ENCODE peak calls at places on chromosomes 7 and 10, in nine cellular contexts. One of them, this sample, is unnamed.

GRCh38 chr7:10412426-10413019 is 561.1 kb upstream of the PHF14 start:
- DNase-seq in ascending aorta: no peak
- DNase-seq in tibial artery: no peak
- DNase-seq in right lobe of liver: no peak
- DNase-seq in lower lobe of right lung: no peak
- DNase-seq in PC-9: no peak
- DNase-seq in IMR-90: peak; percentile 1
- DNase-seq in CD8-positive, alpha-beta memory T cell: no peak
- DNase-seq in fibroblast of lung: peak; percentile 65
- DNase-seq in this sample: no peak

GRCh38 chr10:125217986-125218675 is 57.8 kb upstream of the CTBP2 start:
- DNase-seq in right lobe of liver: no peak
- DNase-seq in PC-9: peak; percentile 8
- DNase-seq in lower lobe of right lung: no peak
- DNase-seq in fibroblast of lung: no peak
- DNase-seq in tibial artery: no peak
- DNase-seq in IMR-90: peak; percentile 31
- DNase-seq in ascending aorta: no peak
- DNase-seq in CD8-positive, alpha-beta memory T cell: no peak
- DNase-seq in this sample: no peak

GRCh38 chr10:27529010-27529783 is 25.1 kb downstream of the RAB18 start:
- DNase-seq in lower lobe of right lung: no peak
- DNase-seq in ascending aorta: no peak
- DNase-seq in fibroblast of lung: peak; percentile 29
- DNase-seq in tibial artery: no peak
- DNase-seq in PC-9: no peak
- DNase-seq in IMR-90: peak; percentile 31
- DNase-seq in right lobe of liver: no peak
- DNase-seq in CD8-positive, alpha-beta memory T cell: no peak
- DNase-seq in this sample: no peak

GRCh38 chr7:341841-342638 is 52.1 kb downstream of the FOXL3 start:
- DNase-seq in right lobe of liver: peak; percentile 97
- DNase-seq in fibroblast of lung: no peak
- DNase-seq in PC-9: no peak
- DNase-seq in CD8-positive, alpha-beta memory T cell: no peak
- DNase-seq in ascending aorta: peak; percentile 33
- DNase-seq in lower lobe of right lung: no peak
- DNase-seq in IMR-90: no peak
- DNase-seq in tibial artery: no peak
- DNase-seq in this sample: no peak

GRCh38 chr10:92894081-92894480 is 45.8 kb downstream of the EXOC6 start:
- DNase-seq in fibroblast of lung: no peak
- DNase-seq in PC-9: no peak
- DNase-seq in ascending aorta: no peak
- DNase-seq in CD8-positive, alpha-beta memory T cell: no peak
- DNase-seq in right lobe of liver: no peak
- DNase-seq in tibial artery: no peak
- DNase-seq in IMR-90: no peak
- DNase-seq in lower lobe of right lung: no peak
- DNase-seq in this sample: no peak

GRCh38 chr10:72241853-72242252 is 25.8 kb upstream of the ASCC1 start:
- DNase-seq in PC-9: no peak
- DNase-seq in IMR-90: no peak
- DNase-seq in fibroblast of lung: no peak
- DNase-seq in ascending aorta: no peak
- DNase-seq in right lobe of liver: peak; percentile 27
- DNase-seq in lower lobe of right lung: no peak
- DNase-seq in CD8-positive, alpha-beta memory T cell: no peak
- DNase-seq in tibial artery: no peak
- DNase-seq in this sample: no peak

GRCh38 chr7:120302190-120302589 is 29.2 kb downstream of the KCND2 start:
- DNase-seq in fibroblast of lung: no peak
- DNase-seq in lower lobe of right lung: no peak
- DNase-seq in tibial artery: no peak
- DNase-seq in IMR-90: no peak
- DNase-seq in right lobe of liver: no peak
- DNase-seq in ascending aorta: no peak
- DNase-seq in CD8-positive, alpha-beta memory T cell: no peak
- DNase-seq in PC-9: no peak
- DNase-seq in this sample: no peak

GRCh38 chr10:35334297-35334696 is 2.0 kb upstream of the CCNY start:
- DNase-seq in ascending aorta: no peak
- DNase-seq in IMR-90: no peak
- DNase-seq in lower lobe of right lung: no peak
- DNase-seq in right lobe of liver: no peak
- DNase-seq in PC-9: no peak
- DNase-seq in fibroblast of lung: no peak
- DNase-seq in tibial artery: no peak
- DNase-seq in CD8-positive, alpha-beta memory T cell: no peak
- DNase-seq in this sample: no peak

GRCh38 chr7:120395526-120396019 is 122.6 kb downstream of the KCND2 start:
- DNase-seq in lower lobe of right lung: no peak
- DNase-seq in right lobe of liver: no peak
- DNase-seq in IMR-90: no peak
- DNase-seq in fibroblast of lung: no peak
- DNase-seq in PC-9: no peak
- DNase-seq in ascending aorta: no peak
- DNase-seq in tibial artery: no peak
- DNase-seq in CD8-positive, alpha-beta memory T cell: no peak
- DNase-seq in this sample: no peak

GRCh38 chr10:88238515-88238914 is 344.6 kb downstream of the RNLS start:
- DNase-seq in CD8-positive, alpha-beta memory T cell: no peak
- DNase-seq in right lobe of liver: no peak
- DNase-seq in ascending aorta: no peak
- DNase-seq in PC-9: no peak
- DNase-seq in tibial artery: no peak
- DNase-seq in lower lobe of right lung: no peak
- DNase-seq in fibroblast of lung: no peak
- DNase-seq in IMR-90: no peak
- DNase-seq in this sample: no peak

GRCh38 chr7:46015107-46015868 is 94.2 kb upstream of the IGFBP3 start:
- DNase-seq in CD8-positive, alpha-beta memory T cell: no peak
- DNase-seq in PC-9: no peak
- DNase-seq in fibroblast of lung: peak; percentile 78
- DNase-seq in lower lobe of right lung: peak; percentile 50
- DNase-seq in ascending aorta: no peak
- DNase-seq in right lobe of liver: peak; percentile 57
- DNase-seq in IMR-90: peak; percentile 26
- DNase-seq in tibial artery: no peak
- DNase-seq in this sample: no peak

GRCh38 chr7:2475678-2476015 is 551 bp downstream of the GRIFIN start:
- DNase-seq in fibroblast of lung: no peak
- DNase-seq in IMR-90: no peak
- DNase-seq in tibial artery: no peak
- DNase-seq in CD8-positive, alpha-beta memory T cell: no peak
- DNase-seq in lower lobe of right lung: no peak
- DNase-seq in PC-9: no peak
- DNase-seq in right lobe of liver: peak; percentile 50
- DNase-seq in ascending aorta: no peak
- DNase-seq in this sample: no peak

GRCh38 chr10:81065474-81065873 is 527.8 kb downstream of the SH2D4B start:
- DNase-seq in lower lobe of right lung: no peak
- DNase-seq in ascending aorta: no peak
- DNase-seq in PC-9: no peak
- DNase-seq in CD8-positive, alpha-beta memory T cell: no peak
- DNase-seq in right lobe of liver: no peak
- DNase-seq in IMR-90: no peak
- DNase-seq in fibroblast of lung: no peak
- DNase-seq in tibial artery: no peak
- DNase-seq in this sample: no peak

GRCh38 chr10:59432207-59432900 is 70.0 kb upstream of the FAM13C start:
- DNase-seq in lower lobe of right lung: no peak
- DNase-seq in right lobe of liver: no peak
- DNase-seq in IMR-90: peak; percentile 19
- DNase-seq in tibial artery: no peak
- DNase-seq in fibroblast of lung: peak; percentile 69
- DNase-seq in PC-9: no peak
- DNase-seq in CD8-positive, alpha-beta memory T cell: no peak
- DNase-seq in ascending aorta: no peak
- DNase-seq in this sample: no peak

GRCh38 chr7:3218561-3219225 is 82.4 kb upstream of the SDK1 start:
- DNase-seq in IMR-90: no peak
- DNase-seq in CD8-positive, alpha-beta memory T cell: no peak
- DNase-seq in ascending aorta: no peak
- DNase-seq in right lobe of liver: no peak
- DNase-seq in lower lobe of right lung: no peak
- DNase-seq in tibial artery: no peak
- DNase-seq in fibroblast of lung: peak; percentile 24
- DNase-seq in PC-9: no peak
- DNase-seq in this sample: no peak

GRCh38 chr10:95767884-95768556 is 12.1 kb downstream of the ENTPD1 start:
- DNase-seq in CD8-positive, alpha-beta memory T cell: no peak
- DNase-seq in fibroblast of lung: peak; percentile 82
- DNase-seq in tibial artery: no peak
- DNase-seq in lower lobe of right lung: no peak
- DNase-seq in PC-9: no peak
- DNase-seq in ascending aorta: no peak
- DNase-seq in IMR-90: peak; percentile 66
- DNase-seq in right lobe of liver: no peak
- DNase-seq in this sample: no peak

GRCh38 chr7:42071372-42072261 is 165.4 kb downstream of the GLI3 start:
- DNase-seq in CD8-positive, alpha-beta memory T cell: no peak
- DNase-seq in IMR-90: peak; percentile 31
- DNase-seq in right lobe of liver: no peak
- DNase-seq in fibroblast of lung: peak; percentile 85
- DNase-seq in tibial artery: no peak
- DNase-seq in PC-9: no peak
- DNase-seq in lower lobe of right lung: no peak
- DNase-seq in ascending aorta: no peak
- DNase-seq in this sample: no peak

GRCh38 chr7:107450970-107451369 is 18.9 kb upstream of the GPR22 start:
- DNase-seq in right lobe of liver: no peak
- DNase-seq in PC-9: no peak
- DNase-seq in fibroblast of lung: no peak
- DNase-seq in tibial artery: no peak
- DNase-seq in lower lobe of right lung: no peak
- DNase-seq in IMR-90: no peak
- DNase-seq in ascending aorta: no peak
- DNase-seq in CD8-positive, alpha-beta memory T cell: no peak
- DNase-seq in this sample: no peak

GRCh38 chr10:124366825-124367224 is 51.9 kb downstream of the OAT start:
- DNase-seq in fibroblast of lung: no peak
- DNase-seq in CD8-positive, alpha-beta memory T cell: no peak
- DNase-seq in right lobe of liver: peak; percentile 18
- DNase-seq in PC-9: no peak
- DNase-seq in ascending aorta: no peak
- DNase-seq in IMR-90: no peak
- DNase-seq in tibial artery: no peak
- DNase-seq in lower lobe of right lung: no peak
- DNase-seq in this sample: no peak

GRCh38 chr10:124332426-124332825 is 86.3 kb downstream of the OAT start:
- DNase-seq in PC-9: no peak
- DNase-seq in right lobe of liver: no peak
- DNase-seq in IMR-90: no peak
- DNase-seq in fibroblast of lung: no peak
- DNase-seq in CD8-positive, alpha-beta memory T cell: no peak
- DNase-seq in tibial artery: no peak
- DNase-seq in lower lobe of right lung: no peak
- DNase-seq in ascending aorta: no peak
- DNase-seq in this sample: no peak

DNA sequence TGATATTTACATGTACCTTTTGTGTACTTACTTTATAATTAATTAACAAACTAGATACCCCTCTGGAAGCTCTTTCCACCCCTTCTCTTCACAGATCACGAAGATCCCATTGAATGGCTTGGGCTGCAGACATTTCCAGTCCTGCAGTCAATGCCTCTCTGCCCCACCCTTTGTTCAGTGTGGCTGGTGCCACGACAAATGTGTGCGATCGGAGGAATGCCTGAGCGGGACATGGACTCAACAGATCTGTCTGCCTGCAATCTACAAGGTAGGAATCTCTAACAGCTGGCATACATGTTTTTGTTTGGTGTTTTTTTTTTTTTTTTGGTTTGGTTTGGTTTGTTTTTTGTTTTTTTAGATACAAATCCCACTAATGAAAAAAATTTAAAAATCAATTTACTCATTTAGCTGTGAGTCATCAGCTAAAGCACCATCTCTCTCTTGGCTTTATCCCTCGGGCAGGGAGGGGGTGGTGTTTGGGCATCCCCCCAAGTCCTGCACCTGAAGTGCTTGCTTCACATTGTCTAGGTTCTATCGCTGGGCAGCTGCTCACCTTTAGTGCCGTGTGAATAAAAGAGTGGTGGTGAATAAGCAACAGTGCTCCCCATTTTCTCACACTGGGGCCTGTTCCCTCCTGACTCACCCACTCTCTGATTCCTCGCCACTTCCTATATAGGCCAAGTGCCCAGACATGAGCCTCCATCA is 68.9 kb downstream of the MET start:
- DNase-seq in fibroblast of lung: no peak
- DNase-seq in IMR-90: no peak
- DNase-seq in PC-9: no peak
- DNase-seq in CD8-positive, alpha-beta memory T cell: no peak
- DNase-seq in tibial artery: no peak
- DNase-seq in ascending aorta: no peak
- DNase-seq in lower lobe of right lung: no peak
- DNase-seq in right lobe of liver: no peak
- DNase-seq in this sample: no peak
- H3K4me1 ChIP-seq in fibroblast of lung: no peaks in the 10 kb centered on the region
- H3K4me1 ChIP-seq in IMR-90: peaks cover 16% of the 10 kb centered on the region
- H3K4me1 ChIP-seq in PC-9: no peaks in the 10 kb centered on the region
- H3K4me1 ChIP-seq in CD8-positive, alpha-beta memory T cell: no peaks in the 10 kb centered on the region
- H3K4me1 ChIP-seq in tibial artery: no peaks in the 10 kb centered on the region
- H3K4me1 ChIP-seq in ascending aorta: no peaks in the 10 kb centered on the region
- H3K4me1 ChIP-seq in lower lobe of right lung: peaks cover 29% of the 10 kb centered on the region
- H3K4me1 ChIP-seq in right lobe of liver: peaks cover 61% of the 10 kb centered on the region
- H3K4me1 ChIP-seq in this sample: no peaks in the 10 kb centered on the region

GRCh38 chr7:25429731-25430130 is 201.4 kb upstream of the NPVF start:
- DNase-seq in lower lobe of right lung: no peak
- DNase-seq in CD8-positive, alpha-beta memory T cell: no peak
- DNase-seq in PC-9: no peak
- DNase-seq in tibial artery: peak; percentile 66
- DNase-seq in right lobe of liver: peak; percentile 55
- DNase-seq in ascending aorta: no peak
- DNase-seq in fibroblast of lung: peak; percentile 64
- DNase-seq in IMR-90: no peak
- DNase-seq in this sample: no peak
- H3K4me3 ChIP-seq in lower lobe of right lung: no peak overlapping the region
- H3K4me3 ChIP-seq in CD8-positive, alpha-beta memory T cell: no peak overlapping the region
- H3K4me3 ChIP-seq in PC-9: no peak overlapping the region
- H3K4me3 ChIP-seq in tibial artery: peak overlapping the region; percentile 3
- H3K4me3 ChIP-seq in right lobe of liver: no peak overlapping the region
- H3K4me3 ChIP-seq in ascending aorta: no peak overlapping the region
- H3K4me3 ChIP-seq in fibroblast of lung: no peak overlapping the region
- H3K4me3 ChIP-seq in IMR-90: no peak overlapping the region
- H3K4me3 ChIP-seq in this sample: peak overlapping the region; percentile 26

GRCh38 chr10:44990302-44990655 is 10.4 kb upstream of the ZNF22 start:
- DNase-seq in IMR-90: no peak
- DNase-seq in tibial artery: no peak
- DNase-seq in fibroblast of lung: no peak
- DNase-seq in CD8-positive, alpha-beta memory T cell: no peak
- DNase-seq in right lobe of liver: no peak
- DNase-seq in ascending aorta: no peak
- DNase-seq in lower lobe of right lung: no peak
- DNase-seq in PC-9: no peak
- DNase-seq in this sample: no peak
- H3K4me1 ChIP-seq in IMR-90: peaks cover 53% of the 10 kb centered on the region
- H3K4me1 ChIP-seq in tibial artery: no peaks in the 10 kb centered on the region
- H3K4me1 ChIP-seq in fibroblast of lung: peaks cover 19% of the 10 kb centered on the region
- H3K4me1 ChIP-seq in CD8-positive, alpha-beta memory T cell: peaks cover 9% of the 10 kb centered on the region
- H3K4me1 ChIP-seq in right lobe of liver: peaks cover 54% of the 10 kb centered on the region
- H3K4me1 ChIP-seq in ascending aorta: peaks cover 60% of the 10 kb centered on the region
- H3K4me1 ChIP-seq in lower lobe of right lung: peaks cover 66% of the 10 kb centered on the region
- H3K4me1 ChIP-seq in PC-9: peaks cover 23% of the 10 kb centered on the region
- H3K4me1 ChIP-seq in this sample: peaks cover 56% of the 10 kb centered on the region

GRCh38 chr7:128031901-128032604 is 816 bp upstream of the LRRC4 start:
- DNase-seq in ascending aorta: no peak
- DNase-seq in lower lobe of right lung: peak; percentile 64
- DNase-seq in tibial artery: no peak
- DNase-seq in CD8-positive, alpha-beta memory T cell: peak; percentile 8
- DNase-seq in fibroblast of lung: peak; percentile 92
- DNase-seq in PC-9: peak; percentile 46
- DNase-seq in IMR-90: peak; percentile 96
- DNase-seq in right lobe of liver: peak; percentile 62
- DNase-seq in this sample: no peak
- H3K4me3 ChIP-seq in ascending aorta: peak overlapping the region; percentile 77
- H3K4me3 ChIP-seq in lower lobe of right lung: peak overlapping the region; percentile 67
- H3K4me3 ChIP-seq in tibial artery: peak overlapping the region; percentile 58
- H3K4me3 ChIP-seq in CD8-positive, alpha-beta memory T cell: peak overlapping the region; percentile 34
- H3K4me3 ChIP-seq in fibroblast of lung: peak overlapping the region; percentile 43
- H3K4me3 ChIP-seq in PC-9: no peak overlapping the region
- H3K4me3 ChIP-seq in IMR-90: peak overlapping the region; percentile 64
- H3K4me3 ChIP-seq in right lobe of liver: peak overlapping the region; percentile 57
- H3K4me3 ChIP-seq in this sample: peak overlapping the region; percentile 66

This sample was measured in thoracic aorta.